ENCODE peak calls at places on chromosomes 13 and 19, in four cellular contexts. C, G, S and R are unnamed samples.

GRCh38 chr13:26050568-26051230 is 1.1 kb downstream of the SHISA2 start:
- DNase-seq in C (no peak), G (no peak), S (no peak), R (peak)

GRCh38 chr13:108213946-108214345 is 1.4 kb downstream of the LIG4 start:
- DNase-seq in C (no peak), G (no peak), S (no peak), R (no peak)

GRCh38 chr19:39546599-39546998 is 6.6 kb upstream of the EID2 start:
- DNase-seq in C (no peak), G (no peak), S (no peak), R (no peak)

GRCh38 chr19:4295972-4296771 is 6.0 kb downstream of the TMIGD2 start:
- DNase-seq in C (no peak), G (no peak), S (no peak), R (no peak)

GRCh38 chr13:111337741-111338140 is 17.3 kb downstream of the TEX29 start:
- DNase-seq in C (no peak), G (no peak), S (no peak), R (no peak)

GRCh38 chr19:13850910-13851753 is 25.8 kb upstream of the NANOS3 start:
- DNase-seq in C (peak), G (peak), S (no peak), R (no peak)

GRCh38 chr19:18749362-18750231 is 41.5 kb downstream of the COMP start:
- DNase-seq in C (no peak), G (no peak), S (no peak), R (no peak)

GRCh38 chr13:24251525-24251924 is 57.9 kb upstream of the C1QTNF9 start:
- DNase-seq in C (no peak), G (no peak), S (no peak), R (no peak)

GRCh38 chr19:33316521-33317284 is 14.4 kb upstream of the CEBPA start:
- DNase-seq in C (no peak), G (peak), S (no peak), R (no peak)

GRCh38 chr13:21399741-21400140 is 59.4 kb downstream of the ZDHHC20 start:
- DNase-seq in C (no peak), G (no peak), S (no peak), R (no peak)

GRCh38 chr13:39895254-39895653 is 239.8 kb downstream of the COG6 start:
- DNase-seq in C (no peak), G (no peak), S (no peak), R (no peak)

GRCh38 chr19:45358213-45358792 is 12.1 kb downstream of the ERCC2 start:
- DNase-seq in C (no peak), G (no peak), S (no peak), R (no peak)

GRCh38 chr13:99971576-99972189 is at the start of gene ZIC5:
- DNase-seq in C (no peak), G (no peak), S (no peak), R (peak)

GRCh38 chr19:35751839-35752745 is 3.7 kb downstream of the LIN37 start:
- DNase-seq in C (no peak), G (no peak), S (no peak), R (no peak)

GRCh38 chr19:35754365-35755139 is 2.3 kb downstream of the HSPB6 start:
- DNase-seq in C (no peak), G (no peak), S (no peak), R (no peak)

GRCh38 chr19:35752746-35753350 is 4.0 kb downstream of the HSPB6 start:
- DNase-seq in C (no peak), G (no peak), S (no peak), R (no peak)

GRCh38 chr19:35755160-35755549 is 1.7 kb downstream of the HSPB6 start:
- DNase-seq in C (no peak), G (no peak), S (no peak), R (no peak)

DNA sequence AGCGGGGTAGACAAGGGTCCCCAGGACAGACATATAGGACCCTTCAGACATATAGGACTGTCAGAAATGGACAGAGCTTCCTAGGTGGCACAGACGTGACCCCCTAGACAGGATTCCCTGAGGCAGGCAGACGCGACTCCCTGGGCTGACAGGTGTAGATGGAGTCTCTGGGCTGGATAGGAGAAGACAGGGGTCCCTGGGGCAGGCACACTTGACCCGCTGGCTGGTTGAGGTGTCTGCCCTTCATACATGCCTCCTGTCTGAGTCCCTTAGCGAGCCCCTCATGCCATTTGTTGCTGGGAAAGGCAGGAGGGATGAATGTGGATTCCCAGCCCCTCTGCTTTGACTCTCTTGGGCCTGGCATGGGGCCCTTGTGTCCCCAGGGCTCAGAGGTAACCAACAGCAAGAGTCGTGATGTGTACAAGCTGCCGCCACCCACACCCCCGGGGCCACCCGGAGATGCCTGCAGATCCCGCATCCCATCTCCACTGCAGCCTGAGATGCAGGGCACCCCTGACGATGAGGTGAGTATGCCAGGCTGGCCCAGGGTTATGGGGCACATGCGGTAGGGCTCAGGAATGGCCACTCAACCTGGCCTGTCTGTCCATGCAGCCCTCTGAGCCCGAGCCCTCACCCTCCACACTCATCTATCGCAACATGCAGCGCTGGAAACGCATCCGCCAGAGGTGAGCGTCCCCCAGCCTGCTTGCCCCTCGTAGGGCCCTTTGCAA is 3.0 kb downstream of the HSPB6 start:
- DNase-seq in C (no peak), G (no peak), S (no peak), R (no peak)
- TF ChIP-seq FOXK2 in C (no peak), G (no peak), S (no peak), R (no peak)

GRCh38 chr19:34365463-34366401 is 736 bp downstream of the GPI start:
- DNase-seq in C (peak), G (no peak), S (no peak), R (peak)
- TF ChIP-seq FOXK2 in C (no peak), G (no peak), S (no peak), R (no peak)

GRCh38 chr13:102584423-102584822 is 12.4 kb upstream of the TPP2 start:
- DNase-seq in C (no peak), G (no peak), S (no peak), R (no peak)

GRCh38 chr13:102582256-102582655 is 14.5 kb upstream of the TPP2 start:
- DNase-seq in C (no peak), G (no peak), S (no peak), R (no peak)

GRCh38 chr13:102586615-102587014 is 10.2 kb upstream of the TPP2 start:
- DNase-seq in C (no peak), G (no peak), S (no peak), R (no peak)

DNA sequence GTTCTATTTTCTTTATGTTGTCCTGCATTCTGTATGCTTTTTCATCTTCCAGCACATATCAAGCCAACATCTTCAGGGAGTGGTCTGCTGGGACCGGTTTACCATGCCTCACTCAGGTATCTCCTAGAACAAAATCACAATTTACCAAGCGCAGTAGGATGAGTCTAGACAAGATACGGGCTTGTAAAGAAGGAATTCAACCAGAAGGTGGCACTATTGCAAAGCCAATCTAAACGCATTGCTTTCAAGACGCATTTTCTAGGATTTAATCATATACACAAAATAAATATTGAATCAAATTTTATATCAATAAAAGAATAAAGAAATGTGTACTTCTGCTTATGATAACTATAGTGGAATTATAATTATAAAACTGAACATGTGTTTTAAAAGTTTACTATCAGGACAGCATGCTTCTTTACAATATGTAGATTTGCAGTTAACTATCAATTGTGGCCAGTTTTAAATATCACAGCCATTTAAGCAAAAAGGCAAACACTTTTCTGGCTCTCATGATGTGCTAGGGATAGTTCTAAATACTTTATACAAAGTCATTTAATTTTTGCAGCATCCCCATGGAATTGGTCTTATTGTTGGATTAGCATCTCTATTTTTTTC is 16.1 kb upstream of the TPP2 start:
- DNase-seq in C (peak), G (peak), S (no peak), R (peak)
- TF ChIP-seq FOXK2 in C (no peak), G (no peak), S (no peak), R (no peak)

DNA sequence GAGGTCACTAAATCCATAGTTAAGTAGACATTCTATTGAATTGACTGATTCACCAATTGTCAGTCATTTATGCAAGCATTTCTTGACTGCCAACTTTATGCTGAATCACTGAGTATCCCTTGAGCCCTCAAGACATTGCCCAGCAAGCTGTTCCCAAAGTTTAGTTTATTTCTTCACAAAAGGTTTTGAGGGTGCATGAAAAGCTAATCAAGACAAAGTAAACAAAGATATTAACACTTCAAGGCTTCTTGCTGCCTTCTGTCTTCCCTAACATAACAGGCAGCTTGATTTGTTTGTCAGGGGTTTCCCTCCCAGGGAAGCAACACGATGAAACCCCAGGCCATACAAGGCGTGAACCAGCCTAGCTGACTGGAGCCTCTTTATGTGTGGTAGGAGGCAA is 374.4 kb downstream of the SPRY2 start:
- DNase-seq in C (no peak), G (no peak), S (no peak), R (no peak)
- TF ChIP-seq FOXK2 in C (no peak), G (no peak), S (no peak), R (no peak)

GRCh38 chr19:30718728-30719127 is 346.5 kb downstream of the ZNF536 start:
- DNase-seq in C (no peak), G (no peak), S (no peak), R (no peak)

GRCh38 chr19:30719189-30719990 is 347.2 kb downstream of the ZNF536 start:
- DNase-seq in C (peak), G (no peak), S (no peak), R (peak)

GRCh38 chr19:30718014-30718413 is 345.8 kb downstream of the ZNF536 start:
- DNase-seq in C (no peak), G (no peak), S (no peak), R (no peak)

GRCh38 chr19:30722236-30722635 is 350.1 kb downstream of the ZNF536 start:
- DNase-seq in C (no peak), G (no peak), S (no peak), R (no peak)

DNA sequence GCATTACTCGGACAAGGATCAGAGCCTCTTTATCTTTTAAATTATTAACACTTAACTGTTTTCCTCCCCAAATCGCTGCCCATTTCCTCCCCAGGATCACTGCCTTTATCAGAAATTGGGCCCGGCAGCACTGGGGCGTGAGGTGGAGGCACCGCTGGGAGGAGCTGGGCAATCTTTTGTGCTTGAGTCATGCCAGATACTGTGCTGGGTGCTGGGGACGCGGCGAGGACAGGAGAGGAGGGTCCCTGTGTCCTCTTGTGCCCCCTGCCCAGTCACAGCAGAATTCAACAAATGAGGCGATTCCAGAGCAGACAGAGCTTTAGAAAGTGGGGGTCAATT is 347.8 kb downstream of the ZNF536 start:
- DNase-seq in C (no peak), G (no peak), S (no peak), R (no peak)
- TF ChIP-seq FOXK2 in C (no peak), G (no peak), S (no peak), R (no peak)

DNA sequence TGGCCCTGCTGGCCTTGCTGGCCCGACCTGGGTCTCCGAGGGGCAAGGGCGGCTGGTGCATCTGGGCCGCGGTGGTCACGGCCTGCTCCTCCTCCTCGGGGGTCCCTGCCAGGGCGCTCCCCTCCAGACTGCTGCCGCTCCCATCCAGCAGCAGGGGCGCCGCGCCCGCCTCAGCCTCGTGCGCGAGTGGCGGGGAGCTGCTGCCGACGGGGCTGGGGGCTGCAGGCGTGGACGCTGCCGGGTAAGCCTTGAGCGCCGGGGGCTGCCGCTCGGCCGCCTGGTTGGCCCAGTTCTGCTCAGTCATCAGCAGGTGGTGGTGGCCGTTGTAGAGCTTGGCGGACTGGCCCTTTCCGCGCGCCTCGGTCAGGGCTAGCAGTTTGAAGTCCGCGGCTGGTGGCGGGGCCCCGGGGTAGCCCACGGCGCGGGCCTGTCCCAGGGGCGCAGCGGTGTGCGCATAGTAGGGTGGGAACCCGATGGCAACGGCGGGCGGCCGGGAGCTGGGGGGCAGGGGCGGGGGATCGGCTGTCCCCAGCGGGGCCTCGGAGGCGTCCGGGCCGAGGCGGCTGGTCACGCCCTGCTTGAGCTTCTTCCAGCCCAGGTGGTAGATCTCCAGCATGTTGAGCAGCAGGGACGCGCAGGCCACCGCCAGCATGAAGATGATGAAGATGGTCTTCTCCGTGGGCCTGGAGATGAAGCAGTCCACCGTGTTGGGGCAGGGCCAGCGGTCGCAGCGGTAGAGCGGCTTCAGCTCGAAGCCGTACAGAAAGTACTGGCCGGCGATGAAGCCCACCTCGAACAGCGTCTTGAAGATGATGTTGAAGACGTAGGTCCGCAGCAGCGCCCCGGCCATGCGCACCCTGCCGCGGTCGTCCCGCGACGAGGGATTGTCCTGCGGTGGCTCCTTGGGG is 18.6 kb downstream of the GJA3 start:
- DNase-seq in C (no peak), G (no peak), S (no peak), R (no peak)
- TF ChIP-seq FOXK2 in C (no peak), G (no peak), S (no peak), R (no peak)

GRCh38 chr19:17616961-17617806 is 61.7 kb downstream of the COLGALT1 start:
- DNase-seq in C (peak), G (peak), S (no peak), R (peak)
- TF ChIP-seq FOXK2 in C (no peak), G (no peak), S (no peak), R (no peak)